ENCODE peak calls at places on chromosomes 4 and X, in five cellular contexts. F is stomach, M is suprapubic skin, Y is tibial nerve, Z is transverse colon. J is an unnamed sample.

GRCh38 chrX:110846071-110846470 is 50.5 kb upstream of the CHRDL1 start:
- DNase-seq in F (no peak), M (no peak), Y (no peak), Z (no peak), J (no peak)

GRCh38 chrX:41737065-41737464 is 13.1 kb downstream of the GPR82 start:
- DNase-seq in Y (no peak), Z (no peak), F (no peak), M (no peak), J (no peak)

GRCh38 chrX:397575-397974 is 10.9 kb upstream of the PPP2R3B start:
- DNase-seq in M (no peak), F (no peak), Y (peak; percentile 23), Z (no peak), J (no peak)

GRCh38 chrX:21907250-21907649 is 33.3 kb upstream of the SMS start:
- DNase-seq in Z (no peak), F (no peak), M (no peak), Y (no peak), J (no peak)

GRCh38 chrX:24862343-24862742 is 153.4 kb downstream of the ARX start:
- DNase-seq in M (no peak), F (no peak), Z (no peak), Y (no peak), J (no peak)

GRCh38 chr4:524196-524595 is 25.2 kb downstream of the PIGG start:
- DNase-seq in F (no peak), Y (no peak), Z (no peak), M (no peak), J (no peak)

GRCh38 chr4:181559637-181560036 is 683.6 kb upstream of the TENM3 start:
- DNase-seq in F (no peak), Z (no peak), M (no peak), Y (no peak), J (no peak)

GRCh38 chrX:106726485-106727437 is at the start of gene RNF128:
- DNase-seq in Z (peak; percentile 76), F (peak; percentile 72), Y (no peak), M (peak; percentile 58), J (no peak)

GRCh38 chrX:132331000-132331399 is 111.8 kb upstream of the RAP2C start:
- DNase-seq in F (no peak), Y (no peak), Z (no peak), M (no peak), J (no peak)

GRCh38 chrX:125172531-125172930 is 147.1 kb upstream of the TEX13C start:
- DNase-seq in Y (no peak), M (no peak), F (no peak), Z (no peak), J (no peak)

GRCh38 chr4:123043013-123043412 is 120.6 kb upstream of the NUDT6 start:
- DNase-seq in M (no peak), Y (no peak), F (no peak), Z (no peak), J (no peak)

GRCh38 chr4:123034023-123034422 is 111.6 kb upstream of the NUDT6 start:
- DNase-seq in M (no peak), F (no peak), Y (no peak), Z (no peak), J (no peak)

GRCh38 chr4:123042095-123042494 is 119.7 kb upstream of the NUDT6 start:
- DNase-seq in Y (no peak), Z (no peak), M (no peak), F (no peak), J (no peak)

GRCh38 chr4:123035239-123035638 is 112.8 kb upstream of the NUDT6 start:
- DNase-seq in Y (no peak), M (no peak), Z (no peak), F (no peak), J (no peak)

GRCh38 chr4:123037809-123038208 is 115.4 kb upstream of the NUDT6 start:
- DNase-seq in M (no peak), Y (no peak), F (no peak), Z (no peak), J (no peak)
- TF ChIP-seq EP300 in M (no peak), Y (no peak), F (no peak), Z (no peak), J (no peak)

GRCh38 chrX:129652565-129653169 is 2.1 kb downstream of the APLN start:
- DNase-seq in Z (no peak), M (no peak), Y (no peak), F (no peak), J (no peak)

GRCh38 chrX:129655547-129656248 is 942 bp upstream of the APLN start:
- DNase-seq in Y (no peak), M (no peak), Z (no peak), F (peak; percentile 22), J (no peak)

GRCh38 chrX:129654652-129655546 is at the start of gene APLN:
- DNase-seq in Z (no peak), F (peak; percentile 27), M (no peak), Y (no peak), J (no peak)

GRCh38 chrX:129653181-129653984 is 1.4 kb downstream of the APLN start:
- DNase-seq in Z (no peak), Y (no peak), M (no peak), F (peak; percentile 47), J (no peak)

GRCh38 chrX:129653985-129654651 is 638 bp downstream of the APLN start:
- DNase-seq in Y (no peak), F (peak; percentile 40), Z (no peak), M (no peak), J (no peak)
- H3K27me3 ChIP-seq in Y (peaks cover 11% of the 10 kb centered on the region), F (peaks cover 9% of the 10 kb centered on the region), Z (peaks cover 4% of the 10 kb centered on the region), M (no peaks in the 10 kb centered on the region), J (no peaks in the 10 kb centered on the region)

GRCh38 chr4:184067931-184068554 is 149.6 kb downstream of the ENPP6 start:
- DNase-seq in F (no peak), Z (no peak), M (no peak), Y (no peak), J (no peak)

GRCh38 chr4:184064877-184065276 is 152.8 kb downstream of the ENPP6 start:
- DNase-seq in F (peak; percentile 74), Z (peak; percentile 91), M (no peak), Y (no peak), J (no peak)

GRCh38 chr4:184061582-184061981 is 156.1 kb downstream of the ENPP6 start:
- DNase-seq in Z (no peak), Y (no peak), M (no peak), F (no peak), J (no peak)

GRCh38 chr4:184062769-184063168 is 154.9 kb downstream of the ENPP6 start:
- DNase-seq in Y (no peak), F (no peak), M (no peak), Z (no peak), J (no peak)

DNA sequence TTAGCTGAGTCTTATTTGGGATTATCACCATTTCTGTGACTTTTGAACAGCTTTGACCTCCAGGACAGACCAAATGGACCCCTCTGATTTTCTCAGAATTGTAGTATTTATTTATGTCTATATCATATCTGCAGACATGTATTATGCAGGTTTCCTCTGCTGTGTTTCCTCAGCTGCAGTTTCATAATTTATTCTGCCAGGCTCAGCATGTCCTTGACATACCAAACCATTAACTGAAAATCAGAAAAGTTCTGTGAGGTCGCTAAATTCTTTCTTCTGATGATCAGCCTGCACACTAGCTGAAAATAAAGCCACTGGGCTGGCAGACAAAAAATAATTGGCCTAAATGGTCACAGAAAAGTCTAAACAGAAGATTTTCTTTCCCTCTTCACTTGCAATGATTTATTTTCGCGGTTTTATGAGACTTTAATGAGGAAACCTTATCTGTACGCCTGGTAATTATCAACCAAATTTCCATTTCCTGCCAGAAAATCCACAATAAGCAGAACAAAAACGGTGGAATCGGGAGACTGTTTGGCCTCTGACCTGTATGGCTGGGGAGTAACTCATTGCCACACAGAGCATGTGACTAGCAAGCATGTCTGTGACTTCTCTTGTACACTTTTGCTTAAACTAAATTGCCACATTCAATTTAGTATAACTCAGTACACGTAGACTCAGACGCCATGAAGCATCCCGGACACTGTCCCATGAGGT is 150.9 kb downstream of the ENPP6 start:
- DNase-seq in F (no peak), Y (no peak), M (no peak), Z (no peak), J (no peak)
- TF ChIP-seq POLR2A in F (no peak), Y (no peak), M (no peak), Z (no peak), J (no peak)

DNA sequence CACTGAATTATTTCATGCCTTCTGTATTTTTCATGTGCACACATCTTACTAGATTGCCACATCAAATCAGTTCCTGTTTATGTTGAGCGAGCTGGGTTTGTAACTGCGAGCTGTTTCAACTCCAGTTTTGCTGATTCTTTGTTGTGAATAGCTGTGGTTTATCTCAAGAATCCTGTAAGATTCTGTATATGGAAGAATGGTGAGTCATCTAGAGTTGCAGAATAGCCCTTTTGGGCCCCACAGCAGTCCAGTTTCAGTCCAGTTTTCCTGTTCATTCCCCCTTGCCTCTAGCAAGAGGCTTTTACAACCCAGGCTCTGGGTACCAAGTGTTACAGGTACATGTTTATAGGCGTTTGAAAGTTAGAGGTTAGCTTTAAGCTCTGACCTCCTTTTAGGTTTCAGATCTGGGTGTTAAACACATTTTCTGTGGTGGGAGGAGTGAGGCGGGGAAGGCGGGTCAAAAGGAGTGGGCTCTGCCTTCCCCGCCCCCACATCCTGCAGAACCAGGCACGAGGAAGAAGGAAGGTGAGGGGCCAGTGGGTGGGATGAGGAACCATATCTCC is 32.7 kb downstream of the TBC1D14 start:
- DNase-seq in F (no peak), Y (no peak), Z (no peak), M (no peak), J (no peak)
- TF ChIP-seq EP300 in F (no peak), Y (peak; percentile 80), Z (no peak), M (no peak), J (peak; percentile 48)

DNA sequence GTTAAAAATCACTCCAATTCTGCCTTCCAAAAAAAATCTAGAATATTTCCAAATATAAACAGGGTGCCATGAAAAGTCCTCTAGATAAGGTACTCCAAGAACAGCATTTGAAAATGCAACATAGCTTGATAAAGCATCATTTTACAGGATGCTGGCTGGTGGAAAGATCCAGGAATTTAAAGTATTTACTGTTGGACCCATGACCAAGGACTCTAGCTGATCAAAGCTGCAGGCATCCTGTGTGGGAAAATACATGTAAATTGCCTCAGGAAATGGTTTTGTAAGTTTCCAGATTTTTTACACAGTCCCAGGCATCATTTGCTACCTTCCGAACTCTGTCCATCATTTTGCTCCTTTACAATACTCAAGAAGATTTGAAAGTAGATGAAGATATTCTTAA is 164.4 kb downstream of the GRIA3 start:
- DNase-seq in Y (no peak), F (no peak), M (no peak), Z (no peak), J (no peak)
- H3K27me3 ChIP-seq in Y (no peaks in the 10 kb centered on the region), F (no peaks in the 10 kb centered on the region), M (no peaks in the 10 kb centered on the region), Z (no peaks in the 10 kb centered on the region), J (no peaks in the 10 kb centered on the region)

GRCh38 chr4:116878280-116878679 is 207.1 kb downstream of the TRAM1L1 start:
- DNase-seq in F (no peak), M (no peak), Y (no peak), Z (no peak), J (no peak)
- TF ChIP-seq POLR2A in F (no peak), M (no peak), Y (no peak), Z (no peak), J (no peak)

GRCh38 chr4:64824591-64824990 is 415.3 kb upstream of the TECRL start:
- DNase-seq in Z (no peak), F (no peak), M (no peak), Y (no peak), J (no peak)

GRCh38 chr4:64822405-64822804 is 413.2 kb upstream of the TECRL start:
- DNase-seq in Z (no peak), M (no peak), Y (no peak), F (no peak), J (no peak)

DNA sequence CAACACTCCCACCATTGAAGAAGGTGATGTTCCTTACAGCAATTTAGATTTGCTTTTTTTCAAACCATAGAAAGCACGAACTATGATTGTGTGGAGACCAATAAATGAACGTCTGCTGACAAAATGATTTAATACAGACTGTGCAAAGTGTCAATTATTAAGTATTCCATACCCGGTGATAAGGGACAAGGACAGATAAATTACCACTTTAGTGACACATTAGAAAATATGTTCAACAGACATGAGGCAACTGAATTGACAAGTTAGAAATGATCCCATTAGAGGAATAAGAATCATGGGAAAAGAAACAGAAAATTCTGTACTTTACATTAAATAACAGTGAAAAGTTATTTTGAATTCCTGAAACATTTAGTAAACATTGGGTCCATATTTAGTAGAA is 412.4 kb upstream of the TECRL start:
- DNase-seq in Z (no peak), F (no peak), M (no peak), Y (no peak), J (no peak)
- TF ChIP-seq EP300 in Z (no peak), F (no peak), M (no peak), Y (no peak), J (no peak)